ENCODE peak calls at places on chromosome 19, in nine cellular contexts. Y, D, N, E, C, P, J, A and B are unnamed samples.

GRCh38 chr19:28556371-28556770 is 656.6 kb downstream of the UQCRFS1 start:
- DNase-seq in Y (no peak), D (no peak), N (no peak), E (no peak), C (no peak), P (no peak), J (no peak), A (no peak), B (no peak)

GRCh38 chr19:35257113-35257461 is 8.3 kb downstream of the LSR start:
- DNase-seq in Y (no peak), D (no peak), N (no peak), E (no peak), C (no peak), P (no peak), J (no peak), A (no peak), B (no peak)

GRCh38 chr19:46587861-46588260 is 13.3 kb upstream of the CALM3 start:
- DNase-seq in Y (no peak), D (no peak), N (no peak), E (no peak), C (no peak), P (no peak), J (no peak), A (no peak), B (no peak)

GRCh38 chr19:45097450-45097775 is 4.4 kb downstream of the PPP1R37 start:
- DNase-seq in Y (no peak), D (no peak), N (no peak), E (no peak), C (no peak), P (no peak), J (no peak), A (no peak), B (no peak)

GRCh38 chr19:16836115-16836905 is 7.1 kb downstream of the SIN3B start:
- DNase-seq in Y (no peak), D (peak), N (peak), E (no peak), C (peak), P (peak), J (no peak), A (no peak), B (no peak)

GRCh38 chr19:4524808-4525562 is 6.7 kb upstream of the PLIN4 start:
- DNase-seq in Y (peak), D (peak), N (peak), E (no peak), C (no peak), P (peak), J (peak), A (peak), B (no peak)

GRCh38 chr19:3298853-3299449 is 67.4 kb upstream of the NFIC start:
- DNase-seq in Y (no peak), D (no peak), N (no peak), E (no peak), C (no peak), P (no peak), J (no peak), A (no peak), B (no peak)

GRCh38 chr19:49592486-49593232 is 1.7 kb downstream of the PRR12 start:
- DNase-seq in Y (peak), D (peak), N (peak), E (no peak), C (no peak), P (no peak), J (no peak), A (peak), B (no peak)

GRCh38 chr19:12611361-12611699 is 610 bp downstream of the ZNF791 start:
- DNase-seq in Y (peak), D (peak), N (peak), E (peak), C (peak), P (peak), J (peak), A (peak), B (peak)

GRCh38 chr19:13026478-13026999 is 31.3 kb downstream of the NFIX start:
- DNase-seq in Y (no peak), D (no peak), N (peak), E (no peak), C (no peak), P (no peak), J (no peak), A (no peak), B (no peak)

GRCh38 chr19:29478578-29479565 is 46.9 kb upstream of the VSTM2B start:
- DNase-seq in Y (peak), D (peak), N (no peak), E (no peak), C (no peak), P (no peak), J (no peak), A (no peak), B (no peak)

GRCh38 chr19:4730740-4731171 is 7.1 kb upstream of the DPP9 start:
- DNase-seq in Y (peak), D (peak), N (peak), E (no peak), C (no peak), P (no peak), J (no peak), A (peak), B (no peak)

GRCh38 chr19:7759156-7759555 is 3.9 kb upstream of the CLEC4M start:
- DNase-seq in Y (no peak), D (no peak), N (no peak), E (no peak), C (no peak), P (no peak), J (no peak), A (no peak), B (no peak)

GRCh38 chr19:41795031-41795461 is 1.3 kb upstream of the CEACAM3 start:
- DNase-seq in Y (peak), D (peak), N (peak), E (no peak), C (peak), P (no peak), J (no peak), A (peak), B (no peak)

GRCh38 chr19:42051166-42052115 is 18.6 kb downstream of the GRIK5 start:
- DNase-seq in Y (no peak), D (peak), N (no peak), E (no peak), C (no peak), P (no peak), J (no peak), A (no peak), B (no peak)

GRCh38 chr19:48271531-48272151 is 1.8 kb downstream of the ZNF114 start:
- DNase-seq in Y (peak), D (peak), N (peak), E (no peak), C (peak), P (peak), J (peak), A (peak), B (no peak)

GRCh38 chr19:33304760-33305647 is 2.7 kb upstream of the CEBPA start:
- DNase-seq in Y (no peak), D (no peak), N (no peak), E (no peak), C (no peak), P (no peak), J (no peak), A (no peak), B (no peak)

GRCh38 chr19:6577410-6578125 is 13.4 kb downstream of the CD70 start:
- DNase-seq in Y (no peak), D (no peak), N (no peak), E (no peak), C (no peak), P (no peak), J (no peak), A (peak), B (no peak)

GRCh38 chr19:45876411-45877197 is 9.3 kb downstream of the IRF2BP1 start:
- DNase-seq in Y (no peak), D (peak), N (peak), E (no peak), C (peak), P (no peak), J (peak), A (no peak), B (no peak)

GRCh38 chr19:12763100-12763499 is 11.5 kb downstream of the BEST2 start:
- DNase-seq in Y (no peak), D (no peak), N (no peak), E (no peak), C (no peak), P (no peak), J (no peak), A (no peak), B (no peak)

GRCh38 chr19:49057636-49058234 is at the start of gene CGB7:
- DNase-seq in Y (peak), D (peak), N (peak), E (peak), C (peak), P (peak), J (peak), A (peak), B (no peak)

GRCh38 chr19:2703077-2703437 is 563 bp upstream of the GNG7 start:
- DNase-seq in Y (no peak), D (no peak), N (no peak), E (no peak), C (no peak), P (no peak), J (no peak), A (no peak), B (no peak)

GRCh38 chr19:33047422-33047821 is 17.3 kb downstream of the RHPN2 start:
- DNase-seq in Y (no peak), D (peak), N (no peak), E (no peak), C (no peak), P (no peak), J (no peak), A (no peak), B (no peak)

GRCh38 chr19:43806848-43807247 is 4.6 kb upstream of the LYPD5 start:
- DNase-seq in Y (no peak), D (no peak), N (no peak), E (no peak), C (no peak), P (no peak), J (no peak), A (no peak), B (no peak)

GRCh38 chr19:29245221-29245620 is 32.3 kb upstream of the UQCRFS1 start:
- DNase-seq in Y (no peak), D (no peak), N (no peak), E (no peak), C (no peak), P (no peak), J (no peak), A (peak), B (no peak)

GRCh38 chr19:28956421-28956820 is 256.5 kb downstream of the UQCRFS1 start:
- DNase-seq in Y (no peak), D (no peak), N (no peak), E (no peak), C (no peak), P (no peak), J (no peak), A (no peak), B (no peak)

GRCh38 chr19:50171752-50172151 is 8.7 kb upstream of the IZUMO2 start:
- DNase-seq in Y (no peak), D (no peak), N (no peak), E (no peak), C (no peak), P (no peak), J (no peak), A (no peak), B (no peak)

GRCh38 chr19:45558399-45558878 is 26.2 kb downstream of the OPA3 start:
- DNase-seq in Y (peak), D (peak), N (peak), E (no peak), C (peak), P (no peak), J (no peak), A (peak), B (no peak)

GRCh38 chr19:8832132-8833021 is at the start of the genes MBD3L1 and ZNF558:
- DNase-seq in Y (peak), D (peak), N (peak), E (peak), C (peak), P (peak), J (peak), A (peak), B (peak)

GRCh38 chr19:8835446-8835845 is 3.3 kb downstream of the MBD3L1 start:
- DNase-seq in Y (no peak), D (no peak), N (no peak), E (no peak), C (no peak), P (no peak), J (no peak), A (no peak), B (no peak)

GRCh38 chr19:8831373-8831772 is 731 bp downstream of the ZNF558 start:
- DNase-seq in Y (no peak), D (no peak), N (no peak), E (no peak), C (no peak), P (no peak), J (no peak), A (no peak), B (no peak)

GRCh38 chr19:8831832-8832131 is 322 bp downstream of the ZNF558 start:
- DNase-seq in Y (peak), D (peak), N (no peak), E (no peak), C (no peak), P (no peak), J (no peak), A (no peak), B (no peak)

DNA sequence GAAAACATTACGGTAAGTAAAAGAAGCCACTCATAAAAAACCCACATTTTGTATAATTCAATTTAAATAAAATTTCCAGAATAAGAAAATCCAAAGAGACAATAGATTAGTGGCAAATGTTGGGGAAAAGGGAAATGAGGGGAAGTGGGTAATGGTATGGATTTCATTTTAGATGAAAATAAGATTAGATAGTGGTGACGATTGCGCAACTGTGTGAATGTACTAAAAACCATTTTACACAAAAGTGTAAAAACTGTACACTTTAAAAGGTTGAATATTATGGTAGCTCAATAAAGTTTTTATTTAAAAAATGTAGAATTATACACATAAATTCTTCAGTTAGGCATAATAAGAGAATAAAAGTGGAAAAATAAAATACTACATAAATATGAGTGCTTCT is 3.7 kb downstream of the MBD3L1 start:
- DNase-seq in Y (no peak), D (no peak), N (no peak), E (no peak), C (no peak), P (no peak), J (no peak), A (no peak), B (no peak)
- H3K4me3 ChIP-seq in Y (no peak), D (no peak), N (no peak), E (no peak), C (no peak), P (no peak), J (no peak), A (no peak), B (no peak)

DNA sequence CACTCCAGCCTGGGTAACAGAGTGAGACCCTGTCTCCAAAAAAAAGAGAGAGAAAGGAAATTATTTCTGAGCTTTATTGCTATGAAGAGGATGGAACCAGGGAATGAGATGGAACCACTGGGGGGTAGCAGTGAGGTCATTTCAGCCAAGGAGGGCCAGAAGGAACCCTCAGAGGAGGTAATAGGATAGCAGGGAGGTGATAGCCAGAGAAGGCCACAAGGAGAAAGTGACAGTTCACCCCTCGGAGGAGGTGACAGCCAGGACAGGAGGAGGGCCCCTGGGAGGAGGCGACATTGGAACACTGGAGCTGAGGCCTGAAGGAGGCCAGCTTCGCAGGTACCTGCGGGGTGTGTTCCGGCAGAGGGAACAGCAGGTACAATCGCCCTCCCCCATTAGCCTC is 695 bp upstream of the PGPEP1 start:
- DNase-seq in Y (peak), D (peak), N (peak), E (no peak), C (no peak), P (no peak), J (no peak), A (no peak), B (no peak)
- H3K4me3 ChIP-seq in Y (peak), D (peak), N (no peak), E (peak), C (no peak), P (peak), J (peak), A (peak), B (no peak)

GRCh38 chr19:55086730-55087541 is 11.3 kb downstream of the EPS8L1 start:
- DNase-seq in Y (no peak), D (peak), N (peak), E (peak), C (peak), P (peak), J (peak), A (peak), B (peak)
- H3K4me3 ChIP-seq in Y (no peak), D (peak), N (peak), E (peak), C (peak), P (peak), J (peak), A (peak), B (peak)

GRCh38 chr19:18428173-18428836 is 9.1 kb downstream of the SSBP4 start:
- DNase-seq in Y (no peak), D (no peak), N (no peak), E (no peak), C (no peak), P (no peak), J (no peak), A (no peak), B (no peak)
- H3K4me3 ChIP-seq in Y (peak), D (peak), N (no peak), E (peak), C (no peak), P (no peak), J (no peak), A (peak), B (no peak)

DNA sequence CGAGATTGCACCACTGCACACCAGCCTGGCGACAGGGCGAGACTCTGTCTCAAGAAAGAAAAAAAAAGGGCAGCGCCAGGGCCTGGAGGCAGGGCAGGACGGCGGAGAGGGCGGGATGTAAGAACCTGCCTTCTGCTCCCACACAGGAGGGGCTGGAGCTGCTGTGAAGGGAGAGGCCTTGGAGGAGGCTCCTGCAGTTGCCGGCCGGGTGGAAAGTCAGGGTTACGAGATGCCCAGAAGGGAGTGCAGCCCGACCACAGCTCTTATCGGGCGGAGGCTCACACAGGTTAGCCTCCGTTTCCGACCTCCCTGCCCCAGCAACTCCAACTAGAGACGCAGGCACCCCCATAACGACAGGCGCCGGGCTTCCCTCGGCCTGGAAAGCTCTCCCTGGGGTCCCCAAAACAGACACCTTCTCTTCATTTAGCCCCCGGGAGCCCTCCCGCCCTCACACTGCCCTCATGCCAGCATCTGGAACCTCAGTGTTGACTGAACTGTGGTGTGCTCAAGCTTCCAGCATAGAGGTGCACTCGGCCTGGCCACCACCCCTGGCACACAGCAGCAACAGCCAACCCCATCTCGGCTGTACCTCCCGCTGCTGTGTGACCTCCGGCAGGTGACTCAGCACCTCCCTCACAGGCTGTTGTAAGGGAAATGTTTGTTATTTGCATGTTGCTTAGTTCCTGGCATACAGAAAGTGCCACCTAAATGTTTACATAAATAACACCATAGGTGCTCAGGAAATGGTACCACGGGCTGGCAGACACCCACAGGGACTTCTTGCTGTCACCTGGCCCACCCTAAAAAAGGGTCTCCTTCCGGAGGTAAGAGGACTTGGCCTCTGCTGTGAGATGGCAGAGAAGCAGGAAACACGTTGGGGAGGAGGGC is 1.3 kb downstream of the PLPP2 start:
- DNase-seq in Y (peak), D (peak), N (peak), E (no peak), C (no peak), P (no peak), J (no peak), A (no peak), B (peak)
- H3K4me3 ChIP-seq in Y (peak), D (peak), N (no peak), E (no peak), C (no peak), P (peak), J (no peak), A (peak), B (peak)